ENCODE peak calls at places on chromosomes 2 and 18, in six cellular contexts. One of them, this sample, is unnamed.

GRCh38 chr2:227474406-227474805 is 2.5 kb downstream of the AGFG1 start:
- DNase-seq in T-cell: no peak
- DNase-seq in NCI-H2171 treated with DMSO at 0.1 percent for 48 hours: no peak
- DNase-seq in choroid plexus epithelial cell: no peak
- DNase-seq in SJSA1: no peak
- DNase-seq in mucosa of gallbladder: no peak
- DNase-seq in this sample: no peak

GRCh38 chr18:34978533-34978893 is 62.7 kb upstream of the MAPRE2 start:
- DNase-seq in T-cell: no peak
- DNase-seq in NCI-H2171 treated with DMSO at 0.1 percent for 48 hours: no peak
- DNase-seq in choroid plexus epithelial cell: no peak
- DNase-seq in SJSA1: no peak
- DNase-seq in mucosa of gallbladder: no peak
- DNase-seq in this sample: no peak

GRCh38 chr18:12745095-12745820 is 42.4 kb downstream of the PSMG2 start:
- DNase-seq in T-cell: no peak
- DNase-seq in NCI-H2171 treated with DMSO at 0.1 percent for 48 hours: no peak
- DNase-seq in choroid plexus epithelial cell: no peak
- DNase-seq in SJSA1: no peak
- DNase-seq in mucosa of gallbladder: no peak
- DNase-seq in this sample: no peak

GRCh38 chr2:5982217-5982910 is 290.2 kb downstream of the SOX11 start:
- DNase-seq in T-cell: no peak
- DNase-seq in NCI-H2171 treated with DMSO at 0.1 percent for 48 hours: no peak
- DNase-seq in choroid plexus epithelial cell: no peak
- DNase-seq in SJSA1: no peak
- DNase-seq in mucosa of gallbladder: no peak
- DNase-seq in this sample: no peak

GRCh38 chr2:230162981-230163380 is 56.8 kb downstream of the SP110 start:
- DNase-seq in T-cell: no peak
- DNase-seq in NCI-H2171 treated with DMSO at 0.1 percent for 48 hours: no peak
- DNase-seq in choroid plexus epithelial cell: no peak
- DNase-seq in SJSA1: no peak
- DNase-seq in mucosa of gallbladder: no peak
- DNase-seq in this sample: no peak

GRCh38 chr2:47520302-47520630 is 117.3 kb downstream of the MSH2 start:
- DNase-seq in T-cell: no peak
- DNase-seq in NCI-H2171 treated with DMSO at 0.1 percent for 48 hours: peak; percentile 94
- DNase-seq in choroid plexus epithelial cell: no peak
- DNase-seq in SJSA1: no peak
- DNase-seq in mucosa of gallbladder: no peak
- DNase-seq in this sample: peak; percentile 17

GRCh38 chr2:98829586-98830270 is 98.8 kb upstream of the MGAT4A start:
- DNase-seq in T-cell: no peak
- DNase-seq in NCI-H2171 treated with DMSO at 0.1 percent for 48 hours: no peak
- DNase-seq in choroid plexus epithelial cell: no peak
- DNase-seq in SJSA1: no peak
- DNase-seq in mucosa of gallbladder: no peak
- DNase-seq in this sample: no peak

GRCh38 chr18:37355772-37356171 is 209.8 kb downstream of the CELF4 start:
- DNase-seq in T-cell: no peak
- DNase-seq in NCI-H2171 treated with DMSO at 0.1 percent for 48 hours: no peak
- DNase-seq in choroid plexus epithelial cell: no peak
- DNase-seq in SJSA1: no peak
- DNase-seq in mucosa of gallbladder: no peak
- DNase-seq in this sample: no peak

GRCh38 chr2:74893332-74893731 is 59.4 kb downstream of the HK2 start:
- DNase-seq in T-cell: no peak
- DNase-seq in NCI-H2171 treated with DMSO at 0.1 percent for 48 hours: no peak
- DNase-seq in choroid plexus epithelial cell: peak; percentile 69
- DNase-seq in SJSA1: peak; percentile 79
- DNase-seq in mucosa of gallbladder: no peak
- DNase-seq in this sample: no peak

GRCh38 chr2:218952160-218952559 is 7.3 kb upstream of the CDK5R2 start:
- DNase-seq in T-cell: no peak
- DNase-seq in NCI-H2171 treated with DMSO at 0.1 percent for 48 hours: no peak
- DNase-seq in choroid plexus epithelial cell: no peak
- DNase-seq in SJSA1: no peak
- DNase-seq in mucosa of gallbladder: no peak
- DNase-seq in this sample: no peak

GRCh38 chr2:202032841-202033316 is 776 bp upstream of the FZD7 start:
- DNase-seq in T-cell: peak; percentile 14
- DNase-seq in NCI-H2171 treated with DMSO at 0.1 percent for 48 hours: peak; percentile 82
- DNase-seq in choroid plexus epithelial cell: peak; percentile 52
- DNase-seq in SJSA1: peak; percentile 66
- DNase-seq in mucosa of gallbladder: peak; percentile 33
- DNase-seq in this sample: peak; percentile 33

GRCh38 chr2:133605031-133605773 is 36.9 kb upstream of the NCKAP5 start:
- DNase-seq in T-cell: no peak
- DNase-seq in NCI-H2171 treated with DMSO at 0.1 percent for 48 hours: no peak
- DNase-seq in choroid plexus epithelial cell: no peak
- DNase-seq in SJSA1: no peak
- DNase-seq in mucosa of gallbladder: no peak
- DNase-seq in this sample: no peak

GRCh38 chr2:239544141-239544800 is 143.5 kb upstream of the HDAC4 start:
- DNase-seq in T-cell: no peak
- DNase-seq in NCI-H2171 treated with DMSO at 0.1 percent for 48 hours: no peak
- DNase-seq in choroid plexus epithelial cell: no peak
- DNase-seq in SJSA1: no peak
- DNase-seq in mucosa of gallbladder: peak; percentile 67
- DNase-seq in this sample: no peak

GRCh38 chr18:13390196-13390595 is 171.6 kb downstream of the LDLRAD4 start:
- DNase-seq in T-cell: no peak
- DNase-seq in NCI-H2171 treated with DMSO at 0.1 percent for 48 hours: peak; percentile 29
- DNase-seq in choroid plexus epithelial cell: no peak
- DNase-seq in SJSA1: no peak
- DNase-seq in mucosa of gallbladder: no peak
- DNase-seq in this sample: no peak

GRCh38 chr2:10452956-10453885 is 5.1 kb upstream of the ODC1 start:
- DNase-seq in T-cell: no peak
- DNase-seq in NCI-H2171 treated with DMSO at 0.1 percent for 48 hours: no peak
- DNase-seq in choroid plexus epithelial cell: no peak
- DNase-seq in SJSA1: no peak
- DNase-seq in mucosa of gallbladder: no peak
- DNase-seq in this sample: no peak

GRCh38 chr2:72148391-72148974 is 821 bp upstream of the CYP26B1 start:
- DNase-seq in T-cell: no peak
- DNase-seq in NCI-H2171 treated with DMSO at 0.1 percent for 48 hours: peak; percentile 31
- DNase-seq in choroid plexus epithelial cell: no peak
- DNase-seq in SJSA1: no peak
- DNase-seq in mucosa of gallbladder: no peak
- DNase-seq in this sample: peak; percentile 15

GRCh38 chr2:138814123-138814883 is 34.1 kb upstream of the NXPH2 start:
- DNase-seq in T-cell: no peak
- DNase-seq in NCI-H2171 treated with DMSO at 0.1 percent for 48 hours: peak; percentile 66
- DNase-seq in choroid plexus epithelial cell: peak; percentile 25
- DNase-seq in SJSA1: no peak
- DNase-seq in mucosa of gallbladder: peak; percentile 58
- DNase-seq in this sample: no peak

GRCh38 chr18:46283895-46284295 is 179.7 kb downstream of the HAUS1 start:
- DNase-seq in T-cell: no peak
- DNase-seq in NCI-H2171 treated with DMSO at 0.1 percent for 48 hours: peak; percentile 58
- DNase-seq in choroid plexus epithelial cell: no peak
- DNase-seq in SJSA1: peak; percentile 26
- DNase-seq in mucosa of gallbladder: no peak
- DNase-seq in this sample: no peak

GRCh38 chr18:76686737-76687231 is 135.6 kb upstream of the ZNF236 start:
- DNase-seq in T-cell: peak; percentile 12
- DNase-seq in NCI-H2171 treated with DMSO at 0.1 percent for 48 hours: peak; percentile 45
- DNase-seq in choroid plexus epithelial cell: peak; percentile 78
- DNase-seq in SJSA1: no peak
- DNase-seq in mucosa of gallbladder: peak; percentile 69
- DNase-seq in this sample: peak; percentile 28

GRCh38 chr2:3169106-3169870 is 208.3 kb downstream of the EIPR1 start:
- DNase-seq in T-cell: no peak
- DNase-seq in NCI-H2171 treated with DMSO at 0.1 percent for 48 hours: no peak
- DNase-seq in choroid plexus epithelial cell: peak; percentile 50
- DNase-seq in SJSA1: no peak
- DNase-seq in mucosa of gallbladder: no peak
- DNase-seq in this sample: no peak

GRCh38 chr2:75728614-75729419 is 18.1 kb upstream of the GCFC2 start:
- DNase-seq in T-cell: no peak
- DNase-seq in NCI-H2171 treated with DMSO at 0.1 percent for 48 hours: no peak
- DNase-seq in choroid plexus epithelial cell: no peak
- DNase-seq in SJSA1: no peak
- DNase-seq in mucosa of gallbladder: no peak
- DNase-seq in this sample: no peak

GRCh38 chr2:62363166-62363565 is 142.8 kb downstream of the TMEM17 start:
- DNase-seq in T-cell: no peak
- DNase-seq in NCI-H2171 treated with DMSO at 0.1 percent for 48 hours: no peak
- DNase-seq in choroid plexus epithelial cell: no peak
- DNase-seq in SJSA1: no peak
- DNase-seq in mucosa of gallbladder: no peak
- DNase-seq in this sample: no peak

GRCh38 chr2:231393149-231394131 is 2.1 kb upstream of the B3GNT7 start:
- DNase-seq in T-cell: peak; percentile 26
- DNase-seq in NCI-H2171 treated with DMSO at 0.1 percent for 48 hours: no peak
- DNase-seq in choroid plexus epithelial cell: no peak
- DNase-seq in SJSA1: no peak
- DNase-seq in mucosa of gallbladder: no peak
- DNase-seq in this sample: peak; percentile 58

GRCh38 chr2:207796585-207797350 is 27.1 kb upstream of the FZD5 start:
- DNase-seq in T-cell: no peak
- DNase-seq in NCI-H2171 treated with DMSO at 0.1 percent for 48 hours: peak; percentile 70
- DNase-seq in choroid plexus epithelial cell: peak; percentile 13
- DNase-seq in SJSA1: no peak
- DNase-seq in mucosa of gallbladder: no peak
- DNase-seq in this sample: no peak

GRCh38 chr2:177817300-177817699 is 255.3 kb downstream of the PDE11A start:
- DNase-seq in T-cell: no peak
- DNase-seq in NCI-H2171 treated with DMSO at 0.1 percent for 48 hours: no peak
- DNase-seq in choroid plexus epithelial cell: no peak
- DNase-seq in SJSA1: no peak
- DNase-seq in mucosa of gallbladder: no peak
- DNase-seq in this sample: no peak

GRCh38 chr2:6905668-6906067 is 11.5 kb upstream of the RNF144A start:
- DNase-seq in T-cell: no peak
- DNase-seq in NCI-H2171 treated with DMSO at 0.1 percent for 48 hours: no peak
- DNase-seq in choroid plexus epithelial cell: no peak
- DNase-seq in SJSA1: no peak
- DNase-seq in mucosa of gallbladder: no peak
- DNase-seq in this sample: no peak

GRCh38 chr2:98037206-98037605 is 41.5 kb upstream of the TMEM131 start:
- DNase-seq in T-cell: no peak
- DNase-seq in NCI-H2171 treated with DMSO at 0.1 percent for 48 hours: no peak
- DNase-seq in choroid plexus epithelial cell: no peak
- DNase-seq in SJSA1: no peak
- DNase-seq in mucosa of gallbladder: no peak
- DNase-seq in this sample: no peak

GRCh38 chr2:207385903-207386302 is 143.9 kb upstream of the CREB1 start:
- DNase-seq in T-cell: no peak
- DNase-seq in NCI-H2171 treated with DMSO at 0.1 percent for 48 hours: no peak
- DNase-seq in choroid plexus epithelial cell: peak; percentile 87
- DNase-seq in SJSA1: no peak
- DNase-seq in mucosa of gallbladder: no peak
- DNase-seq in this sample: no peak

GRCh38 chr2:46073540-46074018 is 223.6 kb upstream of the EPAS1 start:
- DNase-seq in T-cell: no peak
- DNase-seq in NCI-H2171 treated with DMSO at 0.1 percent for 48 hours: peak; percentile 43
- DNase-seq in choroid plexus epithelial cell: peak; percentile 93
- DNase-seq in SJSA1: peak; percentile 95
- DNase-seq in mucosa of gallbladder: no peak
- DNase-seq in this sample: no peak

GRCh38 chr2:178392215-178392614 is 58.8 kb downstream of the PRKRA start:
- DNase-seq in T-cell: no peak
- DNase-seq in NCI-H2171 treated with DMSO at 0.1 percent for 48 hours: no peak
- DNase-seq in choroid plexus epithelial cell: peak; percentile 22
- DNase-seq in SJSA1: no peak
- DNase-seq in mucosa of gallbladder: no peak
- DNase-seq in this sample: no peak

GRCh38 chr2:3204031-3204430 is 173.6 kb downstream of the EIPR1 start:
- DNase-seq in T-cell: no peak
- DNase-seq in NCI-H2171 treated with DMSO at 0.1 percent for 48 hours: no peak
- DNase-seq in choroid plexus epithelial cell: no peak
- DNase-seq in SJSA1: no peak
- DNase-seq in mucosa of gallbladder: no peak
- DNase-seq in this sample: no peak

GRCh38 chr2:144151405-144151804 is 368.5 kb downstream of the ZEB2 start:
- DNase-seq in T-cell: no peak
- DNase-seq in NCI-H2171 treated with DMSO at 0.1 percent for 48 hours: no peak
- DNase-seq in choroid plexus epithelial cell: no peak
- DNase-seq in SJSA1: no peak
- DNase-seq in mucosa of gallbladder: no peak
- DNase-seq in this sample: no peak

GRCh38 chr18:58887613-58887963 is 22.9 kb downstream of the ZNF532 start:
- DNase-seq in T-cell: peak; percentile 1
- DNase-seq in NCI-H2171 treated with DMSO at 0.1 percent for 48 hours: no peak
- DNase-seq in choroid plexus epithelial cell: peak; percentile 74
- DNase-seq in SJSA1: peak; percentile 98
- DNase-seq in mucosa of gallbladder: peak; percentile 58
- DNase-seq in this sample: peak; percentile 35

This sample was measured in activated CD4-positive, alpha-beta memory T cell treated with anti-CD3 and anti-CD28 coated beads, Interleukin-2, amount 10 ng/mL, durations not matched to agents 7 days and 5 days.